ENCODE peak calls at places on chromosome 5, in five cellular contexts. One of them, this sample, is unnamed.

GRCh38 chr5:997001-997474 is 11.6 kb upstream of the NKD2 start:
- DNase-seq in K562: peak
- DNase-seq in HCT116: no peak
- DNase-seq in HepG2: peak
- DNase-seq in GM12878: no peak
- DNase-seq in this sample: peak

GRCh38 chr5:25744908-25745307 is 1100.1 kb upstream of the CDH10 start:
- DNase-seq in HCT116: no peak
- DNase-seq in GM12878: no peak
- DNase-seq in HepG2: no peak
- DNase-seq in K562: no peak
- DNase-seq in this sample: peak

GRCh38 chr5:134934202-134934601 is 29.3 kb downstream of the PCBD2 start:
- DNase-seq in GM12878: no peak
- DNase-seq in K562: no peak
- DNase-seq in HCT116: no peak
- DNase-seq in HepG2: no peak
- DNase-seq in this sample: no peak

GRCh38 chr5:134594797-134595457 is 37.7 kb downstream of the SAR1B start:
- DNase-seq in GM12878: peak
- DNase-seq in K562: no peak
- DNase-seq in HepG2: no peak
- DNase-seq in HCT116: no peak
- DNase-seq in this sample: no peak

GRCh38 chr5:73812457-73812856 is 186.5 kb downstream of the ARHGEF28 start:
- DNase-seq in GM12878: no peak
- DNase-seq in HCT116: no peak
- DNase-seq in HepG2: no peak
- DNase-seq in K562: no peak
- DNase-seq in this sample: no peak

GRCh38 chr5:63131618-63132285 is 553.1 kb downstream of the LRRC70 start:
- DNase-seq in K562: no peak
- DNase-seq in GM12878: no peak
- DNase-seq in HepG2: no peak
- DNase-seq in HCT116: no peak
- DNase-seq in this sample: no peak

GRCh38 chr5:139513852-139514485 is 31.4 kb upstream of the STING1 start:
- DNase-seq in HCT116: no peak
- DNase-seq in K562: no peak
- DNase-seq in HepG2: no peak
- DNase-seq in GM12878: no peak
- DNase-seq in this sample: no peak

GRCh38 chr5:39194466-39195136 is 24.8 kb downstream of the FYB1 start:
- DNase-seq in HCT116: no peak
- DNase-seq in HepG2: peak
- DNase-seq in K562: peak
- DNase-seq in GM12878: no peak
- DNase-seq in this sample: no peak

GRCh38 chr5:115170924-115171510 is 1.3 kb upstream of the TRIM36 start:
- DNase-seq in HepG2: no peak
- DNase-seq in HCT116: no peak
- DNase-seq in K562: no peak
- DNase-seq in GM12878: no peak
- DNase-seq in this sample: peak

GRCh38 chr5:38997579-38997978 is 76.6 kb downstream of the RICTOR start:
- DNase-seq in K562: no peak
- DNase-seq in GM12878: no peak
- DNase-seq in HepG2: no peak
- DNase-seq in HCT116: no peak
- DNase-seq in this sample: no peak

GRCh38 chr5:65801332-65801731 is 79.3 kb downstream of the NLN start:
- DNase-seq in GM12878: no peak
- DNase-seq in HCT116: no peak
- DNase-seq in HepG2: no peak
- DNase-seq in K562: no peak
- DNase-seq in this sample: no peak

GRCh38 chr5:150155258-150156032 is at the start of gene PDGFRB:
- DNase-seq in GM12878: no peak
- DNase-seq in HepG2: no peak
- DNase-seq in K562: peak
- DNase-seq in HCT116: no peak
- DNase-seq in this sample: peak

GRCh38 chr5:100746730-100747129 is 156.4 kb downstream of the ST8SIA4 start:
- DNase-seq in HCT116: no peak
- DNase-seq in K562: no peak
- DNase-seq in GM12878: no peak
- DNase-seq in HepG2: no peak
- DNase-seq in this sample: no peak
- TF ChIP-seq REST in HCT116: no peak
- TF ChIP-seq REST in K562: no peak
- TF ChIP-seq REST in GM12878: no peak
- TF ChIP-seq REST in HepG2: no peak
- TF ChIP-seq REST in this sample: no peak

GRCh38 chr5:140647042-140647341 is 438 bp downstream of the NDUFA2 start:
- DNase-seq in HCT116: no peak
- DNase-seq in HepG2: no peak
- DNase-seq in K562: no peak
- DNase-seq in GM12878: no peak
- DNase-seq in this sample: no peak
- TF ChIP-seq CTCF in HCT116: no peak
- TF ChIP-seq CTCF in HepG2: no peak
- TF ChIP-seq CTCF in K562: no peak
- TF ChIP-seq CTCF in GM12878: no peak
- TF ChIP-seq CTCF in this sample: no peak

DNA sequence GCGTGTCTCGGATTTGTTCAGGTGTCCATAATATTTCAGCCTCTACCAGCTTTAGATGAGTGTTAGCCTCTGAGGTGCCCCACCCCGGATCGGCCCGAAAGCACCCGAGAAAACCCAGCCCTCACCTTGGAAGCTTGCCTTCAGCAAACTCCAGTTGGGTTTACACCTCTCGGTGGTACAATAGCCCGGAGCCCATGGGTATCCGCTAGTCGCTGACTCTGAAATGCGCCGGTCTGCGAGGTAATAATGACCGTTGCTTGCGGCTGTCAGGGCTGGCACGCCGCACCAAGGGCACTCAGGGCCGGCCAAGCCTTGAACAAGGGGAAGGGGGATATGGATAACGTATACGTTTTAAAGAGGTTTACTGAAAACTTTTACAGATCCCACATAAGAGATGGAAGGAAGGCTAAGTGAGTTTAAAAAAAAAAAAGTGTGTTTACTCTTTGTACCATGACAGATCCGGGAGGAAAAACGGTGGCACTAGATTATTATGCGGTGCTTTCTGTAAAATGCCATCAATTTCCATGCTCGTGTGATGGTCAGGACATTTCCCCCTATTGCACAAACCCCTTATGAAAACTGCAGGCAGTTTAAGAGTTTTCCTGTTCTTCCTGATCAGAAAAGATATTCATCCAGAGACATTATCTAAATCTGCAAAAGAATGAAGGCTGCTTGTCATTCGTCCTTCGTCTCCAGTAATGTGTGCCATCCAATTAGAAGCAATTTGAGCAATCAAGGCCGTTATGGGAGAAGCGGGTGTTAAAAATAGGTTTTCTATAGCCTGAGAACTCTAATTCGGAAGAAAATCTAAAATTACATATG is 124.2 kb downstream of the TMEM161B start:
- DNase-seq in HepG2: no peak
- DNase-seq in HCT116: no peak
- DNase-seq in K562: no peak
- DNase-seq in GM12878: no peak
- DNase-seq in this sample: peak
- TF ChIP-seq EZH2 in HepG2: no peak
- TF ChIP-seq EZH2 in HCT116: no peak
- TF ChIP-seq EZH2 in K562: no peak
- TF ChIP-seq EZH2 in GM12878: no peak
- TF ChIP-seq EZH2 in this sample: peak

DNA sequence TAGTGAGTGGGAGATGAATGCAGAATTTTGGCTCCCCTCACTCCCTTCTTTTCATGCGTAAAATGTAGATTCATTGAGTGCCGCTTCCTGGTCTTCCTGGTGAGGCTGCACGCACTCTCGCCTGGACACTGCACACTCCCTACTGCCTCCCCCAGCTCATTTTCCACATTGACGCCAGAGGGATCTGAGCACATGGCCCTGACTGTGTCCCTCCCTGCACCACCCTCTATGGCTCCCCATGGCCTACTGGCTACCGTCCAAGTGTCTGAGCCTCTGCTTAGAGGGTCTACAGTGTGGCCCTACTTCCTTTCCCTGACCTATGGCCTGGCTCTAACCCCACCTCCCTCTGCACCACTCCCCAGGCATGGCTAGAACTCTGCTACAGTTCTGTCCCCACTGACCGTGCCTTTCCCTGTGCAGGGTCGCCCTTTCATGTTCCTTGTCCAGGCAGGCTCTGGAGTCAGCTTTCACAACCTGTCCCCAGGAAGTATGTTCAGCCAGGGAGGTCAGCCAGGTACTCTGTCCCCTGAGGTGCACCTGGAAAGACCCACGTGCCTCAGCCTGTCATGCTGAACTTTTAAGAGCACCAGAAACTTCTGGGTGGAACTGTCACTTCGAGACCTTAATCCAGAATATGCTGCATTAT is 160.5 kb downstream of the COL23A1 start:
- DNase-seq in HCT116: no peak
- DNase-seq in K562: no peak
- DNase-seq in HepG2: no peak
- DNase-seq in GM12878: no peak
- DNase-seq in this sample: no peak
- TF ChIP-seq REST in HCT116: no peak
- TF ChIP-seq REST in K562: no peak
- TF ChIP-seq REST in HepG2: no peak
- TF ChIP-seq REST in GM12878: no peak
- TF ChIP-seq REST in this sample: no peak

GRCh38 chr5:95620030-95620869 is at the start of gene GPR150:
- DNase-seq in HepG2: peak
- DNase-seq in K562: no peak
- DNase-seq in GM12878: no peak
- DNase-seq in HCT116: no peak
- DNase-seq in this sample: peak
- TF ChIP-seq CTCF in HepG2: no peak
- TF ChIP-seq CTCF in K562: no peak
- TF ChIP-seq CTCF in GM12878: peak
- TF ChIP-seq CTCF in HCT116: no peak
- TF ChIP-seq CTCF in this sample: no peak